ENCODE peak calls at places on chromosomes 16 and 17, in eight cellular contexts. One of them, this sample, is unnamed.

GRCh38 chr17:5560361-5560988 is 23.8 kb downstream of the NLRP1 start:
- DNase-seq in AG09309: no peak
- DNase-seq in colonic mucosa: no peak
- DNase-seq in Calu3: no peak
- DNase-seq in esophagus squamous epithelium: no peak
- DNase-seq in hepatocyte: no peak
- DNase-seq in CD8-positive, alpha-beta T cell: no peak
- DNase-seq in ovary: no peak
- DNase-seq in this sample: no peak

GRCh38 chr16:15059324-15059723 is 3.5 kb upstream of the NTAN1 start:
- DNase-seq in AG09309: no peak
- DNase-seq in colonic mucosa: no peak
- DNase-seq in Calu3: no peak
- DNase-seq in esophagus squamous epithelium: no peak
- DNase-seq in hepatocyte: no peak
- DNase-seq in CD8-positive, alpha-beta T cell: no peak
- DNase-seq in ovary: no peak
- DNase-seq in this sample: no peak

GRCh38 chr16:58222532-58223316 is 24.8 kb upstream of the CSNK2A2 start:
- DNase-seq in AG09309: no peak
- DNase-seq in colonic mucosa: no peak
- DNase-seq in Calu3: peak
- DNase-seq in esophagus squamous epithelium: no peak
- DNase-seq in hepatocyte: peak
- DNase-seq in CD8-positive, alpha-beta T cell: no peak
- DNase-seq in ovary: no peak
- DNase-seq in this sample: no peak

GRCh38 chr16:25109643-25110042 is 1.9 kb upstream of the LCMT1 start:
- DNase-seq in AG09309: peak
- DNase-seq in colonic mucosa: peak
- DNase-seq in Calu3: peak
- DNase-seq in esophagus squamous epithelium: no peak
- DNase-seq in hepatocyte: peak
- DNase-seq in CD8-positive, alpha-beta T cell: no peak
- DNase-seq in ovary: no peak
- DNase-seq in this sample: no peak

GRCh38 chr16:10226672-10227306 is 44.6 kb upstream of the GRIN2A start:
- DNase-seq in AG09309: no peak
- DNase-seq in colonic mucosa: no peak
- DNase-seq in Calu3: no peak
- DNase-seq in esophagus squamous epithelium: no peak
- DNase-seq in hepatocyte: no peak
- DNase-seq in CD8-positive, alpha-beta T cell: no peak
- DNase-seq in ovary: no peak
- DNase-seq in this sample: no peak

GRCh38 chr17:59423137-59423703 is 91.8 kb downstream of the YPEL2 start:
- DNase-seq in AG09309: no peak
- DNase-seq in colonic mucosa: no peak
- DNase-seq in Calu3: peak
- DNase-seq in esophagus squamous epithelium: no peak
- DNase-seq in hepatocyte: peak
- DNase-seq in CD8-positive, alpha-beta T cell: no peak
- DNase-seq in ovary: no peak
- DNase-seq in this sample: no peak

GRCh38 chr17:16909472-16909871 is 62.4 kb downstream of the TNFRSF13B start:
- DNase-seq in AG09309: no peak
- DNase-seq in colonic mucosa: no peak
- DNase-seq in Calu3: no peak
- DNase-seq in esophagus squamous epithelium: no peak
- DNase-seq in hepatocyte: no peak
- DNase-seq in CD8-positive, alpha-beta T cell: no peak
- DNase-seq in ovary: no peak
- DNase-seq in this sample: no peak

GRCh38 chr16:86609115-86609514 is 30.8 kb downstream of the FOXL1 start:
- DNase-seq in AG09309: peak
- DNase-seq in colonic mucosa: no peak
- DNase-seq in Calu3: no peak
- DNase-seq in esophagus squamous epithelium: no peak
- DNase-seq in hepatocyte: no peak
- DNase-seq in CD8-positive, alpha-beta T cell: no peak
- DNase-seq in ovary: no peak
- DNase-seq in this sample: no peak

GRCh38 chr16:11757671-11758545 is 15.3 kb upstream of the TXNDC11 start:
- DNase-seq in AG09309: no peak
- DNase-seq in colonic mucosa: peak
- DNase-seq in Calu3: peak
- DNase-seq in esophagus squamous epithelium: no peak
- DNase-seq in hepatocyte: peak
- DNase-seq in CD8-positive, alpha-beta T cell: no peak
- DNase-seq in ovary: no peak
- DNase-seq in this sample: no peak

GRCh38 chr16:19997734-19998133 is 76.0 kb downstream of the GPR139 start:
- DNase-seq in AG09309: no peak
- DNase-seq in colonic mucosa: no peak
- DNase-seq in Calu3: no peak
- DNase-seq in esophagus squamous epithelium: no peak
- DNase-seq in hepatocyte: no peak
- DNase-seq in CD8-positive, alpha-beta T cell: no peak
- DNase-seq in ovary: no peak
- DNase-seq in this sample: no peak

GRCh38 chr17:17712268-17712924 is 31.1 kb downstream of the RAI1 start:
- DNase-seq in AG09309: peak
- DNase-seq in colonic mucosa: no peak
- DNase-seq in Calu3: no peak
- DNase-seq in esophagus squamous epithelium: no peak
- DNase-seq in hepatocyte: peak
- DNase-seq in CD8-positive, alpha-beta T cell: no peak
- DNase-seq in ovary: no peak
- DNase-seq in this sample: peak

GRCh38 chr16:53787423-53787822 is 83.5 kb downstream of the FTO start:
- DNase-seq in AG09309: no peak
- DNase-seq in colonic mucosa: no peak
- DNase-seq in Calu3: no peak
- DNase-seq in esophagus squamous epithelium: no peak
- DNase-seq in hepatocyte: no peak
- DNase-seq in CD8-positive, alpha-beta T cell: no peak
- DNase-seq in ovary: no peak
- DNase-seq in this sample: no peak

GRCh38 chr16:53789159-53789558 is 85.2 kb downstream of the FTO start:
- DNase-seq in AG09309: peak
- DNase-seq in colonic mucosa: no peak
- DNase-seq in Calu3: no peak
- DNase-seq in esophagus squamous epithelium: no peak
- DNase-seq in hepatocyte: no peak
- DNase-seq in CD8-positive, alpha-beta T cell: no peak
- DNase-seq in ovary: no peak
- DNase-seq in this sample: no peak

DNA sequence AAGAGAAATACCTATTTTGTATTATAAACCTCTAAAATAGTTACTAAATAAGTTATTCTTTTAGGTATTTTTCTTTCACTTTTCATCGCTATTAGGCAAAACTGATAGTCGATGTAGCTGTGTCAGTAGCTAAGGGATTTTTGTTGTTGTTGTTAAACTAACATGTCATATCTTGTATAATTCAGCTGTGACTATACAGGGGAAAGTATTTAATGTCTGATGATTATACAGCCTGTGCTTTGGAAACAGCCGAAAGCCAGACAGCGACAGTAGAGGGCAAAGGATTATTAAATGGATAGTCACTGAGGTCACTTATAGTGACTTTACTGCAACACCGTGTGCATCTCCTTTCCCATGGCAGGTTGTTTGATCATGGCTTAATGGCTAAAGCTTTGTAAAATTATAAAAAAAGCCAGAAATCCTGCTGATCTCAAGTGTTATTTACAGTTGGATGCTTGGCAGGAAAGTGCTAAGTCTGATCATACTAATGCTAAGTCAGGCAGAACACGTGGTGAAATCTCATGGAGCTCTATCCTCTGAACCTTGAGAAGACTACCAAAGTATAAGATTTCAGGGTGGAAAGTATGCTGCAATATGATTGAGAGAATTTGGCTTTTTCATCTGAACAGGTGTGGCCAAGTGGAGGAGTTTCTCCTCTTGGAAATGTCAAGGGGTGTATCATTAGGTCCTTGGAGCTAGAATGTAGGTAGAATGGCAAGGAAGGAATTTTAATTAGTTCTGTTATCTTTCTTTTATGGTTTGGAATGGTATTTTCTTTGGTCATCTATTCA is 88.4 kb downstream of the FTO start:
- DNase-seq in AG09309: no peak
- DNase-seq in colonic mucosa: no peak
- DNase-seq in Calu3: no peak
- DNase-seq in esophagus squamous epithelium: no peak
- DNase-seq in hepatocyte: no peak
- DNase-seq in CD8-positive, alpha-beta T cell: no peak
- DNase-seq in ovary: no peak
- DNase-seq in this sample: no peak
- TF ChIP-seq CTCF in AG09309: no peak
- TF ChIP-seq CTCF in colonic mucosa: no peak
- TF ChIP-seq CTCF in Calu3: no peak
- TF ChIP-seq CTCF in esophagus squamous epithelium: no peak
- TF ChIP-seq CTCF in hepatocyte: no peak
- TF ChIP-seq CTCF in CD8-positive, alpha-beta T cell: no peak
- TF ChIP-seq CTCF in ovary: no peak
- TF ChIP-seq CTCF in this sample: no peak

GRCh38 chr16:67563708-67564468 is 1.6 kb downstream of the CTCF start:
- DNase-seq in AG09309: peak
- DNase-seq in colonic mucosa: peak
- DNase-seq in Calu3: peak
- DNase-seq in esophagus squamous epithelium: no peak
- DNase-seq in hepatocyte: peak
- DNase-seq in CD8-positive, alpha-beta T cell: no peak
- DNase-seq in ovary: no peak
- DNase-seq in this sample: no peak

GRCh38 chr16:67561824-67562525 is 351 bp upstream of the CTCF start:
- DNase-seq in AG09309: peak
- DNase-seq in colonic mucosa: peak
- DNase-seq in Calu3: peak
- DNase-seq in esophagus squamous epithelium: peak
- DNase-seq in hepatocyte: peak
- DNase-seq in CD8-positive, alpha-beta T cell: peak
- DNase-seq in ovary: peak
- DNase-seq in this sample: peak

GRCh38 chr16:67561501-67561823 is 864 bp upstream of the CTCF start:
- DNase-seq in AG09309: no peak
- DNase-seq in colonic mucosa: no peak
- DNase-seq in Calu3: no peak
- DNase-seq in esophagus squamous epithelium: no peak
- DNase-seq in hepatocyte: no peak
- DNase-seq in CD8-positive, alpha-beta T cell: no peak
- DNase-seq in ovary: no peak
- DNase-seq in this sample: no peak

GRCh38 chr16:67562918-67563707 is 787 bp downstream of the CTCF start:
- DNase-seq in AG09309: no peak
- DNase-seq in colonic mucosa: peak
- DNase-seq in Calu3: peak
- DNase-seq in esophagus squamous epithelium: no peak
- DNase-seq in hepatocyte: peak
- DNase-seq in CD8-positive, alpha-beta T cell: peak
- DNase-seq in ovary: peak
- DNase-seq in this sample: peak

GRCh38 chr16:67562526-67562917 is at the start of gene CTCF:
- DNase-seq in AG09309: no peak
- DNase-seq in colonic mucosa: peak
- DNase-seq in Calu3: peak
- DNase-seq in esophagus squamous epithelium: no peak
- DNase-seq in hepatocyte: peak
- DNase-seq in CD8-positive, alpha-beta T cell: no peak
- DNase-seq in ovary: peak
- DNase-seq in this sample: no peak
- TF ChIP-seq CTCF in AG09309: peak
- TF ChIP-seq CTCF in colonic mucosa: no peak
- TF ChIP-seq CTCF in Calu3: peak
- TF ChIP-seq CTCF in esophagus squamous epithelium: peak
- TF ChIP-seq CTCF in hepatocyte: peak
- TF ChIP-seq CTCF in CD8-positive, alpha-beta T cell: peak
- TF ChIP-seq CTCF in ovary: peak
- TF ChIP-seq CTCF in this sample: peak

DNA sequence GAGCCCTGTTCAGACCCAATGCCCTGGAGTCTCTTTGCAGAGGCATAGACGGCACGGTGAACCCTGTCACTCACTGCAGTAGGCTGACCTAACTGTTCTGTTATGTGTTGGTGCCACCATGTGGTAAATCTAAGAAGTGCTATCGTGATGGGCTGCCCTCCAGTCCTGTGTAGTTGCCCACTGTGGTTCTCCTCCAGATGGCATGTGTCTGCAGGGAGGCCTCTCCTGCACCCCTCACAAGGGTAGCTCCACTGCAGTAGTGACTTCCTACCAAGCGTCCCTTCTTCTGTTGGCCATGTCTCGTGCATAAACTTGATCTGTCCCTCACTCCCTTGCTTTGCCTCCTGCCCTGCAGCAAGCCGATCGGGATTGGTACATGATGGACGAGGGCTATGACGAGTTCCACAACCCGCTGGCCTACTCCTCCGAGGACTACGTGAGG is 5.8 kb downstream of the DHX38 start:
- DNase-seq in AG09309: no peak
- DNase-seq in colonic mucosa: peak
- DNase-seq in Calu3: peak
- DNase-seq in esophagus squamous epithelium: no peak
- DNase-seq in hepatocyte: peak
- DNase-seq in CD8-positive, alpha-beta T cell: peak
- DNase-seq in ovary: no peak
- DNase-seq in this sample: no peak
- TF ChIP-seq CTCF in AG09309: peak
- TF ChIP-seq CTCF in colonic mucosa: no peak
- TF ChIP-seq CTCF in Calu3: peak
- TF ChIP-seq CTCF in esophagus squamous epithelium: peak
- TF ChIP-seq CTCF in hepatocyte: peak
- TF ChIP-seq CTCF in CD8-positive, alpha-beta T cell: no peak
- TF ChIP-seq CTCF in ovary: no peak
- TF ChIP-seq CTCF in this sample: peak

DNA sequence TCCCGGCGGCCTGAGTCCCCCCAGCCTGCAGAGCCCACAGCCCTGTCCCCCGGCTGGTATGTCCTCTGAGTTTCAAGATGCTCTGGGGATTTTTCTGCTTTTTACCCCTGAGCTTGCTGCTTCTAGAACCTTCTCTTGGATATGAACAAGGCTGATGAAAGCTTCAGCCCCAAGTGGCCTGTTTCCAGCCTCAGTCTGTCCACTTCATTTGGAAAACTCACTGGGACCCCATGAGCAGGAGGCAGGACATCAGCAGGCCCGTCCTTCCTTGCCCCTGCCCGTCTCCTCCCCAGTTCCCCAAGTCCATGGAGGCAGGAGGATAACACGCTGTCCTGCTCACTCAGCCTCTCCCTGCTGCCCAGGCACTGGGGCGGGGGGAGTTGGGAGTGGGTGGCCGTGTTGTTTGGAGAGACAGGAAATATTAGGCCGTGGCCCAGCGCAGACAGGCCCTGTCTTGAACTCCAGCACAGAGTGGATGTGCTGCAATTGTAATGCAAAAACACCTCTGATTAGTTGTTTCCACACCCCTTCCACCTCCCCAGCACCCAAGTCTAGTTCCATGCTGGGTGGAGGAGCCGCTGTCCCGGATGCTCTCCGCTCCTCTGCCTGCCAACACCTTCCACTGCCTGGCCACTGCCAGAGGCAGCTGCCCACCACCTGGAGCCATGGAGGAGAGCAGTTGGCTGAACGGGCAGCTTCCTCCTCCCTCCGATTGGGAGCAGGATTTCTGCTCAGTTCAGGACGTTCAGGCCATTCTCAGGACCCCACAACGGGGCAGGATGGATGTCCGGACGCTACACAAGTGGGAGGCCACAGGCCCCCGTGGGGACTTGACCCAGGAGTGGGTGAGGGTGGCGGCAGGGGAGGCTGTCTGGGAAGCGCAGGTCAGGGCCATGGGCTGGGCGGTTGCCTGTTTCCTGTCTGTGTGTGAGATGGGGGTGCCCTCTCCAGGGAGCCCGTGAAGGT is 216.9 kb upstream of the GSE1 start:
- DNase-seq in AG09309: no peak
- DNase-seq in colonic mucosa: peak
- DNase-seq in Calu3: no peak
- DNase-seq in esophagus squamous epithelium: no peak
- DNase-seq in hepatocyte: no peak
- DNase-seq in CD8-positive, alpha-beta T cell: no peak
- DNase-seq in ovary: peak
- DNase-seq in this sample: peak
- TF ChIP-seq CTCF in AG09309: no peak
- TF ChIP-seq CTCF in colonic mucosa: no peak
- TF ChIP-seq CTCF in Calu3: no peak
- TF ChIP-seq CTCF in esophagus squamous epithelium: no peak
- TF ChIP-seq CTCF in hepatocyte: no peak
- TF ChIP-seq CTCF in CD8-positive, alpha-beta T cell: no peak
- TF ChIP-seq CTCF in ovary: no peak
- TF ChIP-seq CTCF in this sample: no peak

This sample was measured in natural killer cell.